ENCODE peak calls at places on chromosomes 16 and 17, in four cellular contexts. F is BE2C, J is pancreas, H is heart left ventricle. T is an unnamed sample.

GRCh38 chr17:76051071-76051467 is 21.2 kb downstream of the SRP68 start:
- DNase-seq in F (no peak), J (no peak), H (no peak), T (no peak)

GRCh38 chr16:68902376-68903345 is 59.3 kb downstream of the TANGO6 start:
- DNase-seq in F (peak), J (peak), H (no peak), T (peak)

GRCh38 chr16:57245472-57246113 is 534 bp downstream of the ARL2BP start:
- DNase-seq in F (no peak), J (peak), H (peak), T (no peak)

GRCh38 chr16:58885528-58886170 is 151.5 kb upstream of the GOT2 start:
- DNase-seq in F (no peak), J (no peak), H (no peak), T (no peak)

GRCh38 chr17:57004944-57005579 is 27.1 kb downstream of the SCPEP1 start:
- DNase-seq in F (no peak), J (no peak), H (no peak), T (no peak)

GRCh38 chr16:64907844-64908243 is 214.0 kb downstream of the CDH11 start:
- DNase-seq in F (peak), J (no peak), H (no peak), T (no peak)

GRCh38 chr17:27530791-27531391 is 74.6 kb downstream of the KSR1 start:
- DNase-seq in F (no peak), J (no peak), H (no peak), T (no peak)

GRCh38 chr17:82743344-82744219 is 8.2 kb downstream of the FN3K start:
- DNase-seq in F (no peak), J (no peak), H (no peak), T (no peak)

GRCh38 chr17:16212793-16213192 is 2.5 kb downstream of the NCOR1 start:
- DNase-seq in F (no peak), J (no peak), H (no peak), T (no peak)

GRCh38 chr17:19502517-19502916 is 31.1 kb upstream of the SLC47A1 start:
- DNase-seq in F (no peak), J (no peak), H (no peak), T (no peak)

DNA sequence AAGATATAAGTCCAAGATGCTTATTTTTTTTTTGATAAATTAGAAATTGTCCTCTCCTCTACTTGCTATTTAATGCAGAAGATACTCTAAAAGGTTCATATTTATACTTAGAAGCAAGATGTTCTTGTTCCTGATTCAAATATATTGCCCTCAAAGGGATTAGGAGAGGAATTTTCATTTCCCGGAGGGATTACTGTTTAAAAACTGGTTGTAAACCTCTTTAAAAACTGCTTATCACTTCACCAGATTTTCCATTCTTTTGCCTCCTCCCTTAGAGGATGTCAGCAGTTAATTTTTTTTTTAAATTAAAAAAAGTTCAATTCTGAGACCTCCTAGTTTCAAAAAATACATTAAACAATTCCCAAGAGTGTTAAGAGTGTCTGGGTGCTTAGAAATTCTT is 2.8 kb downstream of the TENT4B start:
- DNase-seq in F (no peak), J (no peak), H (no peak), T (no peak)
- H3K4me3 ChIP-seq in F (peak), J (no peak), H (no peak), T (peak)

GRCh38 chr17:74215332-74215727 is 2.0 kb downstream of the TTYH2 start:
- DNase-seq in F (no peak), J (no peak), H (peak), T (no peak)

GRCh38 chr17:74212913-74213791 is at the start of gene TTYH2:
- DNase-seq in F (peak), J (peak), H (peak), T (no peak)

GRCh38 chr17:74212262-74212912 is 984 bp upstream of the TTYH2 start:
- DNase-seq in F (no peak), J (no peak), H (peak), T (no peak)

GRCh38 chr17:74214642-74215331 is 1.4 kb downstream of the TTYH2 start:
- DNase-seq in F (no peak), J (no peak), H (peak), T (no peak)

GRCh38 chr17:74213897-74214386 is 571 bp downstream of the TTYH2 start:
- DNase-seq in F (peak), J (no peak), H (peak), T (no peak)
- H3K4me3 ChIP-seq in F (peak), J (peak), H (peak), T (peak)

DNA sequence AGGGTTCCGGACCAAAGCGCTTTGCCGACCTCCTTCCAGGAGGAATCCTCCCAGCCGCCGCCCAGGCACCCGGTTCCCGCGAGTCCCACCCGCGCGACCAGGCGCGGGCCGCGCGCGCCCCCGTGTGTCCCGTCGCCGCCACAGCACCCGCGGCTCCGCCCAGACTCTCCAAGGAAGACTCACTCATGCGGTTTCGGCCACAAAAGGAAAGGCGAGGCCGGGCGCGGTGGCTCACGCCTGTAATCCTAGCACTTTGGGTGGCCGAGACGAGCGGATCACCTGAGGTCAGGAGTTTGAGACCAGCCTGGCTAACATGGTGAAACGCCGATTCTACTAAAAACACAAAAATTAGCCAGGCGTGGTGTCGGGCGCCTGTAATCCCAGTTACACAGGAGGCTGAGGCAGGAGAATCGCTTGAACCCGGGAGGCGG is 3.5 kb upstream of the PKMYT1 start:
- DNase-seq in F (peak), J (no peak), H (peak), T (no peak)
- H3K4me3 ChIP-seq in F (peak), J (no peak), H (no peak), T (peak)

GRCh38 chr16:19106625-19107020 is 7.1 kb upstream of the ITPRIPL2 start:
- DNase-seq in F (no peak), J (no peak), H (no peak), T (no peak)
- H3K4me3 ChIP-seq in F (no peak), J (no peak), H (no peak), T (no peak)

GRCh38 chr16:77332792-77333191 is 102.0 kb downstream of the ADAMTS18 start:
- DNase-seq in F (no peak), J (no peak), H (no peak), T (no peak)

GRCh38 chr16:77331802-77332586 is 102.8 kb downstream of the ADAMTS18 start:
- DNase-seq in F (no peak), J (no peak), H (no peak), T (no peak)

GRCh38 chr16:77335652-77336234 is 99.1 kb downstream of the ADAMTS18 start:
- DNase-seq in F (no peak), J (no peak), H (no peak), T (no peak)

DNA sequence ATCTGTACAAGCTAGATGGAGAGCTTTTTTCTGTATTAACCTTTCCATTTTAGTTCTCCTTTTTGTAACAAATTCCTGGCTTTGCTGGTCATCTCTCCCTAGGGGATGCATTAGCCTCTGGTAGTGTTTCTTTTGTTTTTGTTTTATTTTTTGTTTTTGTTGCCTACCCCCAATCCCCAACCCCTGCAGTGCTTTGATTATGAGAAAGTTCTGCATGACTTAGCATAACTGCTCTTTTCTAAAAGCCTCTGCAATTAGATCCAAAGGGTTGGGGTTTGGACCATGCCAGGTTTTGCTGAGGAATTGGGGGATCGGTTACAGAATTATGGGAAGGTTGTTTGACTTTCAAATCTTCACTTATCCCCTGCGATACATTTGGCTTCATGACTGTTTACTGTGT is 98.2 kb downstream of the ADAMTS18 start:
- DNase-seq in F (no peak), J (no peak), H (no peak), T (no peak)
- H3K4me3 ChIP-seq in F (no peak), J (no peak), H (no peak), T (no peak)

GRCh38 chr16:83350466-83350865 is 457.3 kb upstream of the HSBP1 start:
- DNase-seq in F (no peak), J (no peak), H (no peak), T (no peak)

GRCh38 chr16:83344014-83344413 is 463.8 kb upstream of the HSBP1 start:
- DNase-seq in F (no peak), J (no peak), H (no peak), T (peak)

GRCh38 chr16:83348991-83349390 is 458.8 kb upstream of the HSBP1 start:
- DNase-seq in F (no peak), J (no peak), H (no peak), T (no peak)

GRCh38 chr16:83351846-83352245 is 455.9 kb upstream of the HSBP1 start:
- DNase-seq in F (no peak), J (no peak), H (no peak), T (peak)

DNA sequence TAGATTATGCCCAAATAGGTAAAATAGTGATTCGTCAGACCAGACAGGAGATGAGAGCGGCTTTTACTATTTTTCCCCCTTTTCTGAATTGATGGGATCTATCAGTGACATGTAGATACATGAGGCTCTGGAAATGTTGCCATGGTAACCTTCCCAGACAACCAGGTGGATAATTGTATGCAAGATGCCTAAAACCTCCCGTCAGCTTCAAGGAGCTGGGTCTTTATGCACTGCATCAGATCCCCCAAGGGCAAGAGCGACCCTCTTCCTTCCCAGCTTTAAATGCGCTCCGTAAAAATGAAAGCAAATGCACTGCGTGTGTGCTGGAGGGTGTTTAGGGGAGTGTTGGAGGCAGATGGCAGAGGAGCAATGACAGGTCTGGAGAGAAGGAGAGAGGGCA is 461.9 kb upstream of the HSBP1 start:
- DNase-seq in F (no peak), J (no peak), H (no peak), T (no peak)
- H3K4me3 ChIP-seq in F (no peak), J (no peak), H (no peak), T (no peak)

DNA sequence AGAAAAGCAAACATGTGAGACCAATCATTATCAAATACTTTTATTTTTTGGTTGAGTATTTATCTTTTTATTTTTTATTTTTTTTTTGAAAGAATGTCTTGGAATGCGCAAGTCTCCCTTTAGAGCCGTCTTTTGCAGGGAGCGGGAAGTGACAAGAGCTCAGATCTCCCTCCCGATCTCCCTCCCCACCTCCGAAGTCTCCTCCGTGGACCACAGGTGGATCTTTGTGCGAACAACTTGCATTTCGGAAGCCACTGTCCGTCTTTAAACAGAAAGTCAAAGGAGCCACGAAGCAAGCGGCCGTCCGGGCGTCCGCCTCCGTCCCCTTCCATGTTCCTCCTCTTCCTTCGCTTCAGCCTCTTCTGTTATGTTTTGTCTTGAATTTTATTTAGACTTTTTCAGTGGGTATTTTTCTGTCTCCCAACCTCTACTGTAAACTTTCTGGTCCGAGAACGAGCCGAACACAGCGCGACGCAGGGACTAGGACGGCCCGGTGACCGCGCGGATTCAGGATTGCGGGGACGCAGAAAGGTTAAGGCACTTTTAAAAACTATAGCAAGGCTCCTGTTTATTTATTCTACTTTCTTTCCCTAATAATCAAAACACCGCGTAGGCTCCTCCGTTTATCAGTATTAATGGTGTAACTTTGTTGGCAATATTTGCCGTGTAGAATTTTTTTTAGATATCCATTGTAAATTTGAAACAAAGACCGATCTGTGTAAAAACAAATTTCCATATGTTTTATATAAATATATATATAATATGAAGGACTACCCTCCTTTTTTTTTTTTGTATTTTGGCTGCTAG is 3.3 kb downstream of the FOXF1 start:
- DNase-seq in F (no peak), J (no peak), H (no peak), T (no peak)
- H3K4me3 ChIP-seq in F (no peak), J (no peak), H (no peak), T (no peak)

GRCh38 chr16:62036101-62036806 is at the start of gene CDH8:
- DNase-seq in F (no peak), J (no peak), H (no peak), T (no peak)

GRCh38 chr16:62035115-62036092 is 834 bp downstream of the CDH8 start:
- DNase-seq in F (no peak), J (no peak), H (no peak), T (no peak)

GRCh38 chr16:62036807-62037135 is 533 bp upstream of the CDH8 start:
- DNase-seq in F (no peak), J (no peak), H (no peak), T (no peak)

GRCh38 chr16:62033065-62033464 is 3.2 kb downstream of the CDH8 start:
- DNase-seq in F (no peak), J (no peak), H (no peak), T (no peak)

DNA sequence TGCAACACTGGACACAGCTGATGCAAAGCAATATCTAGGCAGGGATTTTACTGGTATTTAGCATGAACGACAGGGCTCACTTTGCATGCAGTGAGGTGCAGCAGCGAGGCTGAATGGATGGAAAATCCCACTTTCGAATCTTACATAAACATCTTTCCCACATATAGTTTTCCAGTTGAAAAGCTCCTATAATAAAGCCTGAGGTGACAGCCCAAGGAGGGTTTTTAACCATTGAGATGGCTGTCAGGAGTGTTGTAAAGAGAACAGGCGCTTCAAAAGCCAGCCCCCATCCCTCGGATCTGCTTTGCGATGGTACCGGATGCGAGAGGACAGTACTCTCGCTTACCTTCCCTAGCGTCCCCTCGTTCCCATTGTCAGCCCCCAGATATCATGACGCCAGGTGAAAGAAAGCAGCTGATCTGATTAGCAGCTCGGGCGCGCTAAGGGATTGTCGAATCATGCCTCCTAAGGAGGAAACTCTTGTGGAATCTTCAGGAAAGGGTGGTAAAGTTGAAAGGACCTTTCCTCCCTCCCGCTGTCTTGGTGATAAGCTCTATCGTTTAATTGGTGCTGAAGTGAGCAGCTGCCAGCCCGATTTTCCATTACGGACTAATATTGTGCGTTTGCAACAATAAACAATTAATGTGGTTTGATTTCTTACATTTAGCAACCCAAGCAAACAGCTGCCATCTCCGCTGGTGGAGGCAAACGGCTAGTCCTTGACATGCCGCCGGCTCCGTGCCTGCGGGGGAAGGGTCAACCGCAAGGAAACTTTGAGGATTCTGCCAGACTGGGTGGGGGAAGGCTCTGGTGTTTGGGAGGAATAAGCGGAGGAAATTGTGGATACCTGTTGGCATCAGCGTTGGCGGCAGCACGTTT is 1.8 kb downstream of the CDH8 start:
- DNase-seq in F (no peak), J (no peak), H (no peak), T (no peak)
- H3K4me3 ChIP-seq in F (no peak), J (no peak), H (peak), T (no peak)

GRCh38 chr16:87390641-87391323 is 1.4 kb upstream of the MAP1LC3B start:
- DNase-seq in F (no peak), J (no peak), H (no peak), T (no peak)
- H3K4me3 ChIP-seq in F (peak), J (no peak), H (peak), T (no peak)

GRCh38 chr17:68972119-68972704 is 17.0 kb upstream of the ABCA8 start:
- DNase-seq in F (no peak), J (no peak), H (no peak), T (no peak)

DNA sequence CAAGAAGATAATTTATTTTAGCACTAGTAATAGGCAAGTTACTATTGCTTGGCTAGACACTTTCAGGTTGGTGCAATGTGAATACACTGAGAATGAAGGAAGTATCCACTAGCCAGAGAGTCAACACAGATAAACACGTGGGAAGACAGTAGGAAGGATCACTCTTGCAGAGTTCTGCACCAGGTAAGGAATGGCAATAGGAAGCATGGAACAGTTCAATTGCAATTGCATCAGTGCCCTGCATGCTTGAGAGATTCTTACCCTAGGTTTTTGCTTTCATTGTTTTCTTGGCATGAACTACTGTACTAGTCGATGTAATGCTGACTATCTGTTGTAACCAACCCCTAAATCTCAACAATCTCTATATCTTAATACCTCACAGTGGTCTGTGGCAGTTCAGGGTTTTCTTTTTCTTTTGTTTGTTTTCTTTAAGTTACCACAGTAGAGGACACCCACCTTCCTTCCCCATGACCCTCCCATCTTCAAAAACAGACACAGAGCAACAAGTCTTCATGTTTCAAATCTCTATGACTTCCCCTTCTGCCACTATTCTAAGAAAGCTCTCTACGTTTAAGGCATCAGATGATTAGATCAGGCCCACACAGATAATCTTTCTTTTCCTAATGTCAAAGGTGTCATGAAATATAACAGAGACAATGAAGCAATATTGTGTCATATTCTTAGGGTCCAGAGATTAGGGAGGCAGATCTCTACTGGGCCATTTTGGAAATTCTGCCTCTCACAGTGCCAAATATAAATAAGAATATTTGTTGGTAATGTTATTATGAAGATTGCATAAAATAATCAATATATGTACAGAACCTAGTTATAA is 18.1 kb upstream of the ABCA8 start:
- DNase-seq in F (no peak), J (no peak), H (no peak), T (no peak)
- H3K4me3 ChIP-seq in F (no peak), J (no peak), H (no peak), T (no peak)

T was measured in AG09309.